ENCODE peak calls at places on chromosomes 12 and 14, in six cellular contexts. G is K562, E is HepG2, R is GM12878, S is H1, C is SK-N-SH. T is an unnamed sample.

GRCh38 chr12:6360578-6361490 is 14.5 kb downstream of the SCNN1A start:
- DNase-seq in G (no peak), E (no peak), R (no peak), S (no peak), C (no peak), T (no peak)

GRCh38 chr14:23877538-23878180 is 75.9 kb upstream of the DHRS4 start:
- DNase-seq in G (no peak), E (no peak), R (peak; percentile 5), S (no peak), C (no peak), T (no peak)

GRCh38 chr12:16076553-16076952 is 165.4 kb downstream of the DERA start:
- DNase-seq in G (no peak), E (peak; percentile 44), R (no peak), S (no peak), C (peak; percentile 17), T (peak; percentile 42)

GRCh38 chr14:102568115-102568614 is 24.3 kb upstream of the RCOR1 start:
- DNase-seq in G (peak; percentile 77), E (peak; percentile 52), R (no peak), S (no peak), C (no peak), T (peak; percentile 84)

GRCh38 chr14:68685419-68686211 is 107.3 kb downstream of the ZFP36L1 start:
- DNase-seq in G (no peak), E (peak; percentile 60), R (peak; percentile 89), S (no peak), C (no peak), T (no peak)

GRCh38 chr12:72546106-72546505 is 273.9 kb downstream of the TRHDE start:
- DNase-seq in G (no peak), E (no peak), R (no peak), S (no peak), C (no peak), T (no peak)

GRCh38 chr12:25997401-25997973 is 39.0 kb downstream of the RASSF8 start:
- DNase-seq in G (no peak), E (no peak), R (no peak), S (no peak), C (no peak), T (no peak)

GRCh38 chr14:53516261-53516774 is 363.2 kb upstream of the DDHD1 start:
- DNase-seq in G (no peak), E (no peak), R (no peak), S (no peak), C (no peak), T (no peak)

GRCh38 chr12:10016881-10017280 is 6.5 kb downstream of the CLEC12B start:
- DNase-seq in G (peak; percentile 4), E (no peak), R (no peak), S (no peak), C (no peak), T (no peak)

GRCh38 chr12:127401005-127401404 is 866.0 kb upstream of the TMEM132C start:
- DNase-seq in G (no peak), E (no peak), R (no peak), S (no peak), C (no peak), T (no peak)

GRCh38 chr14:87805315-87805723 is 187.7 kb downstream of the GALC start:
- DNase-seq in G (peak; percentile 26), E (peak; percentile 9), R (no peak), S (peak; percentile 88), C (peak; percentile 41), T (peak; percentile 35)

GRCh38 chr14:26401170-26401968 is 196.5 kb downstream of the NOVA1 start:
- DNase-seq in G (no peak), E (no peak), R (no peak), S (no peak), C (no peak), T (no peak)

GRCh38 chr12:87439990-87440827 is 589.0 kb downstream of the C12orf50 start:
- DNase-seq in G (no peak), E (no peak), R (no peak), S (no peak), C (no peak), T (peak; percentile 8)

GRCh38 chr12:118981285-118982201 is at the start of gene SRRM4:
- DNase-seq in G (peak; percentile 49), E (no peak), R (no peak), S (peak; percentile 95), C (peak; percentile 90), T (peak; percentile 39)

GRCh38 chr12:115598827-115599226 is 678.7 kb downstream of the MED13L start:
- DNase-seq in G (no peak), E (no peak), R (no peak), S (no peak), C (no peak), T (no peak)

GRCh38 chr14:64912256-64912655 is 2.0 kb upstream of the CHURC1 start:
- DNase-seq in G (no peak), E (no peak), R (no peak), S (no peak), C (no peak), T (no peak)

DNA sequence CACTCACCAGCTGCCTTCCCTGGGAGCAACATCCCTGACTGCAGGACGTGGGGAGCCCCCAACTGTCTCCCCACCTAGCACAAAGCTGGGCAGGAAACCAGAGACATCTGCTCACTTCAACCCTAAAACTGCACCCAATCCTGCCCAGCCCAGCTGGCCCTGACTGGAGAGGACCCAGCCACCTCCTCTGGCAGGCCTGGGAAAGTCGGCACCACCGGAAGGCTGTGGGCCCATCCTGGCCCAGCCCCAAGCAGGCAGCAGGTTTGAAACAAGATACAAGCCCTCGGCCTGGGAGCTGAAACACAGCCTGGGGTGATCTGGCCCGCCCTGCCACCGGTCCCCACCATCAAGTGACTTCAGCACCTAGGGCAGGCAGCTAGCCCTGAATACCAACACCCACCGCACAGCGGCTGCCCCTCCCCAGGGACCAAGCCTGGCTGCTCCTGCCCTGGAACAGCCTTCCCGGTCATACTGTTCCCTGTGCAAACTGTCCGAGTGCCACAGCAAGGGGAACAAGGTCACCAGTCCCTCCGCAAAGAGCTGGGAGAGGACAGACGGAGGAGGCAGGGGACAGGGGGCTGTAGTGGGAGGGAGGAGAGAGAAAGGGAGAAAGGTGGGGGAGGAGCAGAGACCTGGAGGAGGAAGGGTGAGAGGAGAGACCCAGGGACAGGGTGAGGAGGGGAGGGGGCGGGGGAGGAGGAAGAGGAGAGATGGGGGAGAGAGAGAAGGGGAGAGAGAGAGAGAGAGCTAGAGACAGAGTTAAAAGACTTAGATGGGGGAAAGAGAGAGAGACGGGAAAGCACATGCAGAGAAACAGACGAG is 115.7 kb downstream of the RFLNA start:
- DNase-seq in G (no peak), E (no peak), R (no peak), S (no peak), C (peak; percentile 79), T (no peak)
- TF ChIP-seq JUND in G (no peak), E (no peak), R (no peak), S (no peak), C (no peak), T (no peak)

GRCh38 chr12:63862187-63863107 is 17.9 kb downstream of the SRGAP1 start:
- DNase-seq in G (no peak), E (peak; percentile 83), R (no peak), S (no peak), C (no peak), T (peak; percentile 96)
- TF ChIP-seq JUND in G (no peak), E (no peak), R (no peak), S (no peak), C (no peak), T (peak; percentile 67)

GRCh38 chr12:122312926-122313325 is 46.6 kb upstream of the VPS33A start:
- DNase-seq in G (no peak), E (no peak), R (no peak), S (no peak), C (no peak), T (no peak)

GRCh38 chr12:122308811-122309210 is 42.5 kb upstream of the VPS33A start:
- DNase-seq in G (no peak), E (no peak), R (no peak), S (no peak), C (no peak), T (no peak)

GRCh38 chr12:122310636-122311035 is 44.3 kb upstream of the VPS33A start:
- DNase-seq in G (no peak), E (no peak), R (no peak), S (no peak), C (no peak), T (no peak)

GRCh38 chr12:122306407-122306806 is 40.1 kb upstream of the VPS33A start:
- DNase-seq in G (peak; percentile 44), E (peak; percentile 21), R (no peak), S (peak; percentile 47), C (no peak), T (no peak)

GRCh38 chr12:122309564-122310121 is 43.3 kb upstream of the VPS33A start:
- DNase-seq in G (no peak), E (no peak), R (no peak), S (peak; percentile 36), C (peak; percentile 60), T (no peak)
- TF ChIP-seq JUND in G (no peak), E (no peak), R (no peak), S (no peak), C (no peak), T (no peak)

GRCh38 chr12:110816248-110816647 is 30.5 kb upstream of the CCDC63 start:
- DNase-seq in G (no peak), E (no peak), R (no peak), S (no peak), C (no peak), T (no peak)

GRCh38 chr12:110811972-110812371 is 34.8 kb upstream of the CCDC63 start:
- DNase-seq in G (no peak), E (no peak), R (no peak), S (no peak), C (no peak), T (no peak)

GRCh38 chr12:110816761-110817160 is 30.0 kb upstream of the CCDC63 start:
- DNase-seq in G (no peak), E (no peak), R (no peak), S (no peak), C (no peak), T (no peak)

GRCh38 chr12:110813756-110814155 is 33.0 kb upstream of the CCDC63 start:
- DNase-seq in G (no peak), E (no peak), R (no peak), S (no peak), C (no peak), T (no peak)

DNA sequence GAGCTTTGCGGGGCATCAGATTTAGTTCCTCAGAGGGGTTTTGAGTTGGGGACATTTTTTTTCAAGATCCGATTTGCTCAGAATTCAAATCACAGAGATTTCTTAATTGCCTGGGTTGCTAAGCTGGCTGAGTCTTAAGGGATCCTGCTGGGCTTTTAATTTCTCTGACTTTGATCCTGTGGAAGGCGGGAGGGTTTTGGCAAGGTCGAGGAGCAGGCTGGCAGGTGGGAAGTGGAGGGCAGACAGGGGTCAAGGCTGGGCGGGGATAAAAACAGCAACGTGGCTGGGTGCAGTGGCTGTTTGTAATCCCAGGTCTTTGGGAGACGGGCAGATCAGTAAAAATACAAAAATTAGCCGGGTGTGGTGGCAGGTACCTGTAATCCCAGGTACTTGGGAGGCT is 33.5 kb upstream of the CCDC63 start:
- DNase-seq in G (no peak), E (no peak), R (no peak), S (no peak), C (no peak), T (no peak)
- TF ChIP-seq JUND in G (no peak), E (no peak), R (no peak), S (no peak), C (no peak), T (no peak)

GRCh38 chr12:129790930-129791329 is 112.9 kb downstream of the TMEM132D start:
- DNase-seq in G (no peak), E (no peak), R (no peak), S (no peak), C (peak; percentile 48), T (no peak)
- TF ChIP-seq JUND in G (no peak), E (no peak), R (no peak), S (no peak), C (no peak), T (no peak)